ENCODE peak calls at places on chromosomes 16 and 17, in four cellular contexts. Z is fibroblast of lung, I is mammary epithelial cell, O is HL-60. F is an unnamed sample.

GRCh38 chr17:63780507-63780906 is 6.5 kb downstream of the DDX42 start:
- DNase-seq in Z (peak), I (peak), O (no peak), F (no peak)

GRCh38 chr17:12814718-12815117 is 25.4 kb downstream of the ARHGAP44 start:
- DNase-seq in Z (no peak), I (no peak), O (no peak), F (no peak)

GRCh38 chr17:14301279-14301760 is 439 bp downstream of the HS3ST3B1 start:
- DNase-seq in Z (peak), I (no peak), O (peak), F (no peak)

GRCh38 chr16:3074860-3075545 is 9.6 kb downstream of the IL32 start:
- DNase-seq in Z (no peak), I (no peak), O (peak), F (no peak)

GRCh38 chr16:89473791-89474414 is 16.5 kb downstream of the ANKRD11 start:
- DNase-seq in Z (peak), I (peak), O (no peak), F (peak)

GRCh38 chr17:11170901-11171300 is 70.1 kb upstream of the SHISA6 start:
- DNase-seq in Z (no peak), I (no peak), O (no peak), F (no peak)

GRCh38 chr17:52027620-52028019 is 130.9 kb downstream of the CA10 start:
- DNase-seq in Z (peak), I (peak), O (no peak), F (peak)

GRCh38 chr17:73794336-73794735 is 150.1 kb upstream of the SDK2 start:
- DNase-seq in Z (no peak), I (no peak), O (no peak), F (no peak)

GRCh38 chr16:13957197-13958078 is 37.5 kb downstream of the ERCC4 start:
- DNase-seq in Z (peak), I (peak), O (peak), F (peak)

GRCh38 chr17:36495076-36495578 is 8.6 kb downstream of the ZNHIT3 start:
- DNase-seq in Z (no peak), I (no peak), O (no peak), F (no peak)

GRCh38 chr16:47644661-47645060 is 183.5 kb downstream of the PHKB start:
- DNase-seq in Z (no peak), I (no peak), O (peak), F (no peak)

GRCh38 chr16:70421473-70422311 is 17.2 kb downstream of the ST3GAL2 start:
- DNase-seq in Z (no peak), I (no peak), O (no peak), F (no peak)
- H3K4me3 ChIP-seq in Z (no peak), I (no peak), O (no peak), F (no peak)

DNA sequence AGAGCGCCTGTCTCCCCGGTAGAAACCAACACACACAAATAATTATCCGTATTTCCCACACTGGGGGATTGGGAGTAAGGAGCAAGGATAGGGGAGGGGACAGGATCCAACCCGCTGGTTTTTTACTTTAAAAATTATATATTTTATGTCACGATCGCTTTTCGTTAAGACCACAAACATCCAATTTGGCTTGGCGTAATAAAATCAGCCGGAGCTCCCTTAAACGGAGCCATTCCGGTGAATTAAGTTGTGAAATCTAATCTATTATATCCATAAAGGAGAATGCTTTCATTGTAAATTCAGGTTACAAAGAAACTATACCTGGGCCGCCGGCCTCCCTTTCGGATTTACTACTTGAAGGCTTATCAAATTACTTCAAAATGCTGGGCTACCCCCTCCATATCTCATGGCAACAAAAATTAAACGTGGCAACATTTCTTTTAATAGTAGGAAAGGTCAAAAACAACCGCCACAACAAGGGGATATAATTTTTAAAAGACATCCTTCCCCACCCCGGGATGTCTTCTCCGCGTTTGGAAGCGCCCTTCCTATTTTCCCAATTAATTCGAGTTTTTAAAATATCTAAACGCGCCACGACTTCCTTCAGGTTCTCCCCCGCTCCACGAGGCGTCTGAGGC is 47.1 kb upstream of the SLC38A10 start:
- DNase-seq in Z (peak), I (peak), O (no peak), F (no peak)
- H3K4me3 ChIP-seq in Z (peak), I (peak), O (no peak), F (peak)

GRCh38 chr17:58330544-58330996 is 2.0 kb upstream of the TSPOAP1 start:
- DNase-seq in Z (no peak), I (no peak), O (no peak), F (no peak)

GRCh38 chr17:58332720-58333395 is 4.3 kb upstream of the TSPOAP1 start:
- DNase-seq in Z (no peak), I (no peak), O (peak), F (no peak)

GRCh38 chr17:58331815-58332719 is 3.5 kb upstream of the TSPOAP1 start:
- DNase-seq in Z (no peak), I (no peak), O (peak), F (no peak)

GRCh38 chr17:58329808-58330543 is 1.4 kb upstream of the TSPOAP1 start:
- DNase-seq in Z (no peak), I (no peak), O (peak), F (no peak)

DNA sequence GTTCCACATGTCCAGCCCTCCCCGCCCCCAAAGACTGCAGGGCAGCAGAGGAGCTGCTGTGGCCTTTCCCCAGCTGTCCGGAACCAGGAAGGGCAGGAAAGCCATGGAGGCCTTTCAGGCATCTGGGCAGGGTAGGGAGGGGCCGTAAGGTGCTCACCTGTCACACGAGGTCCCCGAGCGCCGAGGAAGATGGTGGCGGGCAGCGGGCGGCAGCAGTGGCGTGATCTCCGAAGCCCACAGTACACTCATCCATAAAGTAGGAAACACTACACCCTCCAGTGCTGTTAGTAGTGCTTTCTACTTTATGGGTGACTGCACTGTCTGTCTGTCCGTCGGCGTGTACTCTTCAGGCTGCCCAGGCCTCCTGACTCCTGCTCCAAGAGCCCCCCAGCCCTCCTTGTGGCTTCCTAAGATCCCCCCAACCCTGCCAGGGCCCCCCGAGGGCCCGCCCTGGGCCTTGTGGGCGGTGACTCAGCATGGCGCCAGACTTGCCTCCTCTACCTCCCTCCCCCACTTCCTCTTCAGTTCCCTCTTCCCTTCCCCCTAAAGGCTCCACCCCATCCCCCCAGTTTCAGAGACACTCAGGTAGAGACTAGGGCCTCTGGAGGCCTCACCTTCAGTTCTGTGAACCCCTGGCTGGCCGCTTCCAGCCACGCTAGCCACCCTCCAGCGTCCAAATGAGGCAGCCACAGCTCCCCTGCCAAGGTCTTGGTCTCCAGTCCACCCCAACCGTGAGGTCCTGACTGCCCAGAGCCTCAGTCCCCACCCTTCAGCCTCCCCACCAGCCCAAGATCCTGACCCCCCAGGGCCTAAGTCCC is 2.6 kb upstream of the TSPOAP1 start:
- DNase-seq in Z (no peak), I (no peak), O (peak), F (no peak)
- H3K4me3 ChIP-seq in Z (no peak), I (no peak), O (peak), F (no peak)

GRCh38 chr17:81127526-81128177 is 37.7 kb upstream of the PVALEF start:
- DNase-seq in Z (no peak), I (no peak), O (no peak), F (no peak)
- H3K4me3 ChIP-seq in Z (no peak), I (no peak), O (no peak), F (no peak)

DNA sequence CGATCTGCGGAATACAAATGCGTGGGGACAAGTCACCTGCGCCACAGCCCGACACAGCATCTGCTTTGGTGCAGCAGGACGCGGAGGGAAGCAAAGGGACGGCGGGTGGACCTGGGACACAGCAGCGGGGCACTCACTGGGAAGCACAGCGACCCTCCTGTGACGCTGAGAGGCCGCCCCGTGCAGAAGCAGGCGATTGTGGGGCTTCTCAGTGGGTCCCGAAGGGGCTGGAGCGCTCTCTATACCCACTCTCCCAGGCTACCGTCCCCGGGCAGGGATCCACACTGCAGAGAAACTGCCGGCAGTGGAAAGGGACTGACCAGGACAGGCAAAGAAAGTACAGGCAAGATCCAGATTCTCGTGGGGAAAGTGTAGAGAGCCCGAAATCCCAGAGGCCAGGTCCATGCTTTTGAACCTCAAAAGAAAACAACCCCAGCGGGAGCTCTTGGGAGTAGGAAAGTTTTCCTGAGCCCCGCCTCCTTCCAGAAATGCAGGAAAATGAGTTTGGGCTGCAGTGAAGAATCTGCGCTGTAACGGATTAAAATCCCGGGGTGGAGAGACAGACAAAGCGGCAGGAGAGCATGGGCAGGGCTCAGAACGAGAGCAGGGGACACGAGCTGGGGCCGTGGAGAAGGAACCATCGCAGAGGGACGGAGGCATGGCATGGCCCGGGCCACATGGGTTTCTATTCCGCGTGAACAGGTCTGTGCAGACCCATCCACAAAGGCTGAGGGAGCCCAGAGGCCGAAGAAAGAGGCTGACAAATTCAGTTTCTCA is 12.7 kb downstream of the COX4I1 start:
- DNase-seq in Z (no peak), I (no peak), O (no peak), F (no peak)
- H3K4me3 ChIP-seq in Z (no peak), I (no peak), O (no peak), F (peak)